ENCODE peak calls at places on chromosomes 13 and 19, in five cellular contexts. H is OCI-LY7, Z is Peyer's patch, F is A673, E is suprapubic skin. G is an unnamed sample.

GRCh38 chr13:94344126-94344863 is 135.2 kb downstream of the DCT start:
- DNase-seq in E (no peak), H (no peak), Z (no peak), F (no peak), G (no peak)

GRCh38 chr13:57314897-57315520 is 148.0 kb downstream of the PRR20E start:
- DNase-seq in Z (no peak), H (no peak), E (no peak), F (peak; percentile 43), G (no peak)

GRCh38 chr13:73262862-73263627 is 204.2 kb downstream of the KLF5 start:
- DNase-seq in E (no peak), H (no peak), F (no peak), Z (no peak), G (no peak)

GRCh38 chr13:76903544-76904162 is 17.4 kb upstream of the KCTD12 start:
- DNase-seq in Z (no peak), E (no peak), H (peak; percentile 63), F (peak; percentile 78), G (no peak)

GRCh38 chr19:8212212-8212611 is 3.0 kb downstream of the CERS4 start:
- DNase-seq in E (no peak), H (no peak), Z (no peak), F (no peak), G (no peak)

GRCh38 chr13:41562083-41562482 is 104.7 kb downstream of the RGCC start:
- DNase-seq in F (peak; percentile 29), H (no peak), Z (no peak), E (no peak), G (no peak)

GRCh38 chr19:9823816-9824215 is 3.9 kb upstream of the UBL5 start:
- DNase-seq in E (no peak), F (no peak), Z (no peak), H (no peak), G (no peak)

GRCh38 chr13:41858783-41859182 is 102.1 kb downstream of the VWA8 start:
- DNase-seq in H (no peak), E (no peak), F (no peak), Z (no peak), G (no peak)

GRCh38 chr13:45847554-45848224 is 3.9 kb downstream of the SIAH3 start:
- DNase-seq in H (no peak), Z (no peak), E (no peak), F (no peak), G (no peak)

GRCh38 chr13:48232420-48233096 is 448 bp upstream of the ITM2B start:
- DNase-seq in F (no peak), E (peak; percentile 82), Z (peak; percentile 89), H (no peak), G (no peak)

GRCh38 chr13:106536244-106537034 is 977 bp upstream of the EFNB2 start:
- DNase-seq in H (peak; percentile 80), E (peak; percentile 92), F (peak; percentile 89), Z (peak; percentile 96), G (peak; percentile 86)

GRCh38 chr19:3683866-3684816 is 16.1 kb downstream of the PIP5K1C start:
- DNase-seq in Z (no peak), H (no peak), F (peak; percentile 89), E (no peak), G (no peak)

GRCh38 chr13:30520571-30520970 is 54.8 kb upstream of the HMGB1 start:
- DNase-seq in Z (no peak), E (no peak), F (no peak), H (no peak), G (no peak)

GRCh38 chr19:39372047-39372802 is 18.7 kb downstream of the PAF1 start:
- DNase-seq in Z (no peak), E (peak; percentile 93), H (no peak), F (peak; percentile 80), G (peak; percentile 86)

GRCh38 chr13:73918691-73919090 is 215.5 kb downstream of the KLF12 start:
- DNase-seq in H (no peak), E (no peak), Z (no peak), F (no peak), G (no peak)

GRCh38 chr13:77918391-77919261 is at the start of gene EDNRB:
- DNase-seq in Z (peak; percentile 48), F (peak; percentile 81), H (no peak), E (peak; percentile 80), G (no peak)

GRCh38 chr13:96104516-96104915 is 14.6 kb downstream of the HS6ST3 start:
- DNase-seq in F (no peak), H (no peak), Z (no peak), E (no peak), G (no peak)

GRCh38 chr13:99083976-99084375 is 106.1 kb upstream of the DOCK9 start:
- DNase-seq in E (no peak), F (no peak), Z (no peak), H (peak; percentile 44), G (peak; percentile 38)
- TF ChIP-seq CTCF in E (no peak), F (no peak), Z (no peak), H (no peak), G (no peak)

DNA sequence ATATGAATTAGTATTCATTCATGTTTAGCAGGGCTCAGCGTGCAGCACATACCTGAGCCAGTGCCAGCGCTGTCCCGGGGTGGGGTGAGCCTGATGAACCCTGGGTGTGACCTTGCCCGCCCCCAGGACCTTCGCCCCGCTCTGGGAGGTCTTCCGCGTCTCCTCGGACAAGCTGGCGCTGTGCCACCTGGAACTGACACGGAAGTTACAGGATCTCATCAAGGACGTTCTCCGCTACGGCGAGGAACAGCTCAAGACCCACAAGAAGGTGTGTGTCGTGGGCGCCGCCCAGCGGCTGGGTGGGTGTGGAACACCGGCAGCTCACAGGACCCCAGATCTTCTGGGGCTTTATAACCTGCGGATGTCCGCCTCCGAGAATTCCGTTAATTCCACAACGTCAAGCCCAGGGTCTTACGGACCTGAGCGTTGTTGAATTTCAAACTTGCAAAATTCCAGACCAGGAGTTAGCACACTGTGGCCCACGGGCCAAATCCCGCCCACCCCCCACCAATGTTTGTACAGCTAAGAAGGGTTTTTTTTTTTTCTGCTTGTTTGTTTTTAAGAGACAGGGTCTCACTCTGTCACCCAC is 15.4 kb downstream of the FCHO1 start:
- DNase-seq in E (peak; percentile 90), Z (peak; percentile 99), H (peak; percentile 90), F (peak; percentile 92), G (no peak)
- H3K4me3 ChIP-seq in E (no peak overlapping the region), Z (no peak overlapping the region), H (no peak overlapping the region), F (peak overlapping the region; percentile 28), G (peak overlapping the region; percentile 53)

GRCh38 chr19:46298477-46299003 is 1.7 kb downstream of the HIF3A start:
- DNase-seq in Z (peak; percentile 57), E (no peak), H (no peak), F (no peak), G (no peak)
- H3K27ac ChIP-seq in Z (peak overlapping the region; percentile 93), E (peak overlapping the region; percentile 90), H (no peak overlapping the region), F (peak overlapping the region; percentile 55), G (peak overlapping the region; percentile 97)

DNA sequence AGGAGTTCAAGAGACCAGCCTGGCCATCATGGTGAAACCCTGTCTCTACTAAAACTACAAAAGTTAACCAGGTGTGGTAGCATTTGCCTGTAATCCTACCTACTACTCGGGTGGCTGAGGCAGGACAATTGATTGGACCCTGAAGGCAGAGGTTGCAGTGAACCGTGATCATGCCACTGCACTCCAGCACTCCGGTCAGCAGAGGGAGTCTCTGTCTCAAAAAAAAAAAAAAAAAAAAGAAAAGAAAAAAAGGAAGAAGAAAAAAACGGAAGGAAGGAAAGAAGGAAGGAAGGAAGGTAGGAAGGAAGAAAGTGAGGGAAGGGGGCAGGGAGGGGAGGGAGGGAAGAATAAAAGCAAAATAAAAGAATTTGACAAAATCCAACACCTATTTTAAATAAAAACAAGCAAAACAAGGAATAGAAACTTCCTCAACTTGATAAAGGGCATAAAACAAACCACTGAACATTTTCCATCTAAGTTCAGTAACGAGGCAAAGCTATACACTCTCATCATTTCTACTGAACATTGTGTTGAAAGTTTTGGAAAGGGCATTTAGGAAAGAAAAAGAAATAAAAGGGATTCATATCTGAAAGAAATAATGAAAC is 411.6 kb upstream of the SLITRK5 start:
- DNase-seq in H (peak; percentile 46), E (no peak), Z (no peak), F (peak; percentile 6), G (no peak)
- TF ChIP-seq CTCF in H (peak; percentile 68), E (no peak), Z (no peak), F (peak; percentile 51), G (no peak)

GRCh38 chr13:101454767-101455166 is 2.3 kb downstream of the ITGBL1 start:
- DNase-seq in Z (no peak), E (no peak), H (no peak), F (no peak), G (no peak)
- H3K4me3 ChIP-seq in Z (no peak overlapping the region), E (no peak overlapping the region), H (no peak overlapping the region), F (no peak overlapping the region), G (no peak overlapping the region)

GRCh38 chr13:34224877-34225276 is 406.9 kb downstream of the RFC3 start:
- DNase-seq in H (no peak), F (no peak), Z (no peak), E (no peak), G (no peak)

DNA sequence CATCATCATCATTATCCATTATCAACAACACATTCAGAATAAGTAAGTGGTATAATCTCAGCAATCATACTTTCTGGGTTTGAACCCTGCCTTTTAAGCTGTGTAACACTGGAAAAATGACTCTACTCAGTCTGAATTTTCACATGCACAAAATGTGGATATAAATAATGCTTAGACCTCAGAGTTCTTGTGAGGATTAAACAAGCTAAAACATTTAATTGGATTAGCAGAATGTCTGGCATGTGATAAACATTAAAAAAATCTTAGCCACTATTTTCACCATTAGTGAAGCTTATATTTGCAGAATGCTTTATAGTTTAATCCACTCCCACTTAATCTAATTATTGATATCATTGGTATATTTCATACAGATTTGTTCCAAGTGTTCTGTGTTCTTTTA is 412.3 kb downstream of the RFC3 start:
- DNase-seq in Z (no peak), E (no peak), F (no peak), H (no peak), G (no peak)
- H3K27ac ChIP-seq in Z (no peak overlapping the region), E (no peak overlapping the region), F (no peak overlapping the region), H (no peak overlapping the region), G (no peak overlapping the region)

G was measured in coronary artery.